ENCODE peak calls at places on chromosomes 2 and 18, in six cellular contexts. F is NCI-H1105; M is GM03348; S is stimulated activated CD4-positive, alpha-beta T cell treated with anti-CD3 and anti-CD28 coated beads, Interleukin-15, amount 100 ng/mL, for 24 hours; X is fibroblast of mammary gland; A is IMR-90. Y is an unnamed sample.

GRCh38 chr2:16025211-16025875 is 85.0 kb downstream of the MYCN start:
- DNase-seq in F (no peak), S (no peak), A (no peak), X (no peak), M (no peak), Y (no peak)

GRCh38 chr2:65514555-65515195 is 82.3 kb upstream of the SPRED2 start:
- DNase-seq in M (peak), F (no peak), A (peak), S (no peak), X (no peak), Y (peak)

GRCh38 chr2:111049792-111050640 is 70.7 kb upstream of the BCL2L11 start:
- DNase-seq in A (no peak), F (no peak), X (no peak), S (peak), M (no peak), Y (no peak)

GRCh38 chr18:53792762-53793161 is 431.7 kb downstream of the MBD2 start:
- DNase-seq in X (no peak), A (no peak), F (no peak), S (no peak), M (no peak), Y (no peak)

GRCh38 chr18:62499263-62499650 is 23.6 kb upstream of the ZCCHC2 start:
- DNase-seq in A (no peak), M (no peak), X (no peak), S (no peak), F (no peak), Y (no peak)

GRCh38 chr2:1431886-1432400 is 18.7 kb downstream of the TPO start:
- DNase-seq in M (no peak), X (no peak), A (no peak), S (no peak), F (no peak), Y (no peak)

GRCh38 chr2:10169053-10169578 is 46.6 kb downstream of the RRM2 start:
- DNase-seq in M (no peak), A (no peak), S (no peak), F (no peak), X (no peak), Y (no peak)

GRCh38 chr18:57004366-57005121 is 142.3 kb upstream of the BOD1L2 start:
- DNase-seq in M (peak), S (no peak), A (peak), X (peak), F (no peak), Y (peak)

GRCh38 chr2:133936096-133936495 is 317.8 kb upstream of the MGAT5 start:
- DNase-seq in M (no peak), F (no peak), X (no peak), A (no peak), S (no peak), Y (no peak)

GRCh38 chr2:235070063-235070706 is 118.4 kb downstream of the SH3BP4 start:
- DNase-seq in S (no peak), X (no peak), A (no peak), F (no peak), M (no peak), Y (no peak)

GRCh38 chr2:112004246-112004645 is 50.8 kb upstream of the TMEM87B start:
- DNase-seq in S (no peak), X (no peak), F (no peak), M (no peak), A (peak), Y (no peak)

GRCh38 chr2:23208339-23208738 is 176.6 kb upstream of the KLHL29 start:
- DNase-seq in A (no peak), F (no peak), X (no peak), M (no peak), S (no peak), Y (no peak)

GRCh38 chr18:10965104-10965503 is 184.3 kb downstream of the PIEZO2 start:
- DNase-seq in S (no peak), A (peak), F (no peak), X (no peak), M (no peak), Y (peak)

GRCh38 chr2:142878061-142878741 is 737 bp downstream of the KYNU start:
- DNase-seq in F (no peak), A (no peak), S (no peak), X (no peak), M (no peak), Y (no peak)

GRCh38 chr2:127640082-127641072 is 5.6 kb upstream of the GPR17 start:
- DNase-seq in A (no peak), M (no peak), S (peak), F (no peak), X (no peak), Y (no peak)

Y was measured in HCEC 1CT.